ENCODE peak calls at places on chromosomes 13 and 19, in seven cellular contexts. One of them, this sample, is unnamed.

GRCh38 chr19:55383789-55384575 is at the start of gene TMEM238:
- DNase-seq in iris pigment epithelial cell: peak
- DNase-seq in glomerular endothelial cell: no peak
- DNase-seq in M059J: peak
- DNase-seq in frontal cortex: peak
- DNase-seq in GM19239: peak
- DNase-seq in cardiac muscle cell: peak
- DNase-seq in this sample: peak

GRCh38 chr13:100442095-100442832 is 146.3 kb downstream of the GGACT start:
- DNase-seq in iris pigment epithelial cell: no peak
- DNase-seq in glomerular endothelial cell: no peak
- DNase-seq in M059J: no peak
- DNase-seq in frontal cortex: no peak
- DNase-seq in GM19239: no peak
- DNase-seq in cardiac muscle cell: no peak
- DNase-seq in this sample: no peak

GRCh38 chr13:78593652-78594494 is 9.5 kb downstream of the POU4F1 start:
- DNase-seq in iris pigment epithelial cell: no peak
- DNase-seq in glomerular endothelial cell: no peak
- DNase-seq in M059J: no peak
- DNase-seq in frontal cortex: no peak
- DNase-seq in GM19239: no peak
- DNase-seq in cardiac muscle cell: no peak
- DNase-seq in this sample: no peak

GRCh38 chr19:47595937-47596336 is 13.0 kb upstream of the BICRA start:
- DNase-seq in iris pigment epithelial cell: no peak
- DNase-seq in glomerular endothelial cell: no peak
- DNase-seq in M059J: peak
- DNase-seq in frontal cortex: no peak
- DNase-seq in GM19239: no peak
- DNase-seq in cardiac muscle cell: no peak
- DNase-seq in this sample: no peak

GRCh38 chr19:16581145-16581970 is 9.1 kb upstream of the SLC35E1 start:
- DNase-seq in iris pigment epithelial cell: no peak
- DNase-seq in glomerular endothelial cell: no peak
- DNase-seq in M059J: no peak
- DNase-seq in frontal cortex: no peak
- DNase-seq in GM19239: no peak
- DNase-seq in cardiac muscle cell: no peak
- DNase-seq in this sample: no peak

GRCh38 chr13:41200126-41200525 is 5.8 kb upstream of the KBTBD7 start:
- DNase-seq in iris pigment epithelial cell: no peak
- DNase-seq in glomerular endothelial cell: no peak
- DNase-seq in M059J: no peak
- DNase-seq in frontal cortex: no peak
- DNase-seq in GM19239: no peak
- DNase-seq in cardiac muscle cell: no peak
- DNase-seq in this sample: no peak

GRCh38 chr13:37067874-37068273 is 8.4 kb upstream of the SUPT20H start:
- DNase-seq in iris pigment epithelial cell: no peak
- DNase-seq in glomerular endothelial cell: no peak
- DNase-seq in M059J: no peak
- DNase-seq in frontal cortex: no peak
- DNase-seq in GM19239: no peak
- DNase-seq in cardiac muscle cell: no peak
- DNase-seq in this sample: no peak

GRCh38 chr19:11693505-11694499 is 44.9 kb downstream of the ZNF823 start:
- DNase-seq in iris pigment epithelial cell: peak
- DNase-seq in glomerular endothelial cell: no peak
- DNase-seq in M059J: peak
- DNase-seq in frontal cortex: no peak
- DNase-seq in GM19239: no peak
- DNase-seq in cardiac muscle cell: peak
- DNase-seq in this sample: no peak

GRCh38 chr13:76741624-76742023 is 144.6 kb downstream of the KCTD12 start:
- DNase-seq in iris pigment epithelial cell: peak
- DNase-seq in glomerular endothelial cell: no peak
- DNase-seq in M059J: no peak
- DNase-seq in frontal cortex: no peak
- DNase-seq in GM19239: no peak
- DNase-seq in cardiac muscle cell: no peak
- DNase-seq in this sample: no peak

GRCh38 chr19:29761575-29762225 is 46.6 kb upstream of the C19orf12 start:
- DNase-seq in iris pigment epithelial cell: no peak
- DNase-seq in glomerular endothelial cell: no peak
- DNase-seq in M059J: no peak
- DNase-seq in frontal cortex: no peak
- DNase-seq in GM19239: no peak
- DNase-seq in cardiac muscle cell: no peak
- DNase-seq in this sample: no peak

GRCh38 chr13:40777166-40777956 is 6.4 kb upstream of the MRPS31 start:
- DNase-seq in iris pigment epithelial cell: peak
- DNase-seq in glomerular endothelial cell: no peak
- DNase-seq in M059J: peak
- DNase-seq in frontal cortex: peak
- DNase-seq in GM19239: no peak
- DNase-seq in cardiac muscle cell: peak
- DNase-seq in this sample: peak

GRCh38 chr19:49801966-49802661 is 11.0 kb downstream of the FUZ start:
- DNase-seq in iris pigment epithelial cell: peak
- DNase-seq in glomerular endothelial cell: no peak
- DNase-seq in M059J: no peak
- DNase-seq in frontal cortex: peak
- DNase-seq in GM19239: no peak
- DNase-seq in cardiac muscle cell: peak
- DNase-seq in this sample: no peak

GRCh38 chr19:14450168-14450874 is 17.2 kb downstream of the PKN1 start:
- DNase-seq in iris pigment epithelial cell: no peak
- DNase-seq in glomerular endothelial cell: no peak
- DNase-seq in M059J: peak
- DNase-seq in frontal cortex: no peak
- DNase-seq in GM19239: no peak
- DNase-seq in cardiac muscle cell: no peak
- DNase-seq in this sample: peak

GRCh38 chr13:92573467-92574057 is 653.0 kb upstream of the GPC6 start:
- DNase-seq in iris pigment epithelial cell: peak
- DNase-seq in glomerular endothelial cell: no peak
- DNase-seq in M059J: peak
- DNase-seq in frontal cortex: no peak
- DNase-seq in GM19239: no peak
- DNase-seq in cardiac muscle cell: peak
- DNase-seq in this sample: no peak

This sample was measured in stimulated activated effector memory CD8-positive, alpha-beta T cell treated with anti-CD3 and anti-CD28 coated beads, Interleukin-12 subunit alpha, Interleukin-12 subunit beta, amount 100 ng/mL, for 72 hours.